ENCODE peak calls at places on chromosome 5, in four cellular contexts. R, N, G and P are unnamed samples. For H3K4me1, the result is how much of the 10 kb centered on the place peaks cover.

GRCh38 chr5:178123987-178124925 is 6.6 kb upstream of the RMND5B start:
- DNase-seq in G (no peak), R (no peak), N (no peak), P (no peak)

GRCh38 chr5:167207081-167207480 is 1084.4 kb upstream of the WWC1 start:
- DNase-seq in G (no peak), R (peak), N (no peak), P (no peak)

GRCh38 chr5:54520438-54520846 is 2.9 kb downstream of the SNX18 start:
- DNase-seq in R (peak), G (no peak), N (peak), P (no peak)

GRCh38 chr5:121218086-121218485 is 633.6 kb upstream of the FTMT start:
- DNase-seq in G (no peak), N (no peak), R (no peak), P (no peak)

GRCh38 chr5:38831909-38832308 is 13.9 kb upstream of the OSMR start:
- DNase-seq in G (no peak), N (peak), R (peak), P (no peak)

GRCh38 chr5:151509231-151509630 is 61.8 kb downstream of the SLC36A1 start:
- DNase-seq in N (no peak), G (no peak), R (no peak), P (no peak)

GRCh38 chr5:39475055-39475454 is 50.3 kb upstream of the DAB2 start:
- DNase-seq in G (no peak), R (no peak), N (no peak), P (no peak)

GRCh38 chr5:178790371-178790770 is 59.9 kb upstream of the ZNF354A start:
- DNase-seq in G (peak), R (no peak), N (no peak), P (no peak)

GRCh38 chr5:108884736-108885135 is 137.0 kb downstream of the FER start:
- DNase-seq in G (no peak), R (peak), N (peak), P (no peak)

GRCh38 chr5:170603578-170604565 is 100.1 kb downstream of the KCNIP1 start:
- DNase-seq in G (no peak), R (peak), N (peak), P (peak)

GRCh38 chr5:102527547-102527946 is 28.7 kb upstream of the SLCO6A1 start:
- DNase-seq in G (no peak), N (no peak), R (no peak), P (no peak)

GRCh38 chr5:118314936-118315335 is 673.4 kb downstream of the DTWD2 start:
- DNase-seq in N (no peak), R (no peak), G (no peak), P (no peak)

GRCh38 chr5:14595189-14595588 is 13.6 kb downstream of the OTULINL start:
- DNase-seq in G (no peak), N (no peak), R (no peak), P (peak)

GRCh38 chr5:107557051-107557658 is 113.6 kb downstream of the EFNA5 start:
- DNase-seq in N (no peak), G (no peak), R (peak), P (no peak)

GRCh38 chr5:142384014-142384413 is 59.2 kb upstream of the SPRY4 start:
- DNase-seq in G (no peak), R (no peak), N (no peak), P (no peak)

GRCh38 chr5:98109561-98110006 is 663.9 kb upstream of the RGMB start:
- DNase-seq in R (peak), N (peak), G (no peak), P (no peak)

GRCh38 chr5:80964491-80964890 is 4.3 kb downstream of the RASGRF2 start:
- DNase-seq in G (no peak), N (peak), R (peak), P (no peak)

GRCh38 chr5:15233566-15233965 is 266.4 kb upstream of the FBXL7 start:
- DNase-seq in R (no peak), G (no peak), N (peak), P (no peak)

GRCh38 chr5:110161162-110161561 is 471.4 kb downstream of the MAN2A1 start:
- DNase-seq in G (no peak), R (peak), N (no peak), P (no peak)

GRCh38 chr5:103428411-103428871 is 134.1 kb downstream of the NUDT12 start:
- DNase-seq in R (peak), G (no peak), N (peak), P (no peak)

GRCh38 chr5:99000878-99001277 is 72.1 kb upstream of the CHD1 start:
- DNase-seq in N (peak), G (no peak), R (no peak), P (no peak)

GRCh38 chr5:24538345-24538744 is 106.4 kb downstream of the CDH10 start:
- DNase-seq in N (no peak), G (no peak), R (no peak), P (no peak)

GRCh38 chr5:81134066-81134465 is 99.1 kb upstream of the CKMT2 start:
- DNase-seq in G (no peak), R (no peak), N (no peak), P (no peak)

GRCh38 chr5:133941456-133942196 is 26.8 kb downstream of the C5orf15 start:
- DNase-seq in G (no peak), N (no peak), R (no peak), P (no peak)

GRCh38 chr5:55226027-55226933 is 835 bp downstream of the MCIDAS start:
- DNase-seq in G (no peak), N (peak), R (peak), P (no peak)

GRCh38 chr5:169893586-169893985 is 86.7 kb downstream of the INSYN2B start:
- DNase-seq in G (no peak), N (no peak), R (peak), P (no peak)

GRCh38 chr5:132687995-132688394 is 14.2 kb downstream of the IL4 start:
- DNase-seq in G (no peak), N (no peak), R (no peak), P (peak)

GRCh38 chr5:104347119-104347708 is 784.6 kb upstream of the NUDT12 start:
- DNase-seq in G (no peak), R (peak), N (peak), P (no peak)

GRCh38 chr5:4208537-4208936 is 612.9 kb downstream of the IRX1 start:
- DNase-seq in G (no peak), N (no peak), R (no peak), P (no peak)

GRCh38 chr5:166427211-166427610 is 1864.2 kb upstream of the WWC1 start:
- DNase-seq in R (no peak), N (no peak), G (no peak), P (no peak)

GRCh38 chr5:24188196-24188595 is 456.6 kb downstream of the CDH10 start:
- DNase-seq in G (no peak), R (peak), N (no peak), P (no peak)

GRCh38 chr5:55154893-55155292 is 5.1 kb upstream of the GPX8 start:
- DNase-seq in R (peak), G (no peak), N (peak), P (no peak)

GRCh38 chr5:117095803-117096332 is 521.2 kb upstream of the SEMA6A start:
- DNase-seq in N (no peak), R (no peak), G (no peak), P (no peak)

GRCh38 chr5:110738503-110738811 is 350 bp upstream of the SLC25A46 start:
- DNase-seq in G (no peak), N (no peak), R (no peak), P (no peak)

GRCh38 chr5:17816947-17817346 is 182.7 kb downstream of the TAF11L14 start:
- DNase-seq in R (peak), N (peak), G (no peak), P (no peak)

GRCh38 chr5:7894860-7895259 is 25.9 kb downstream of the MTRR start:
- DNase-seq in R (no peak), G (no peak), N (no peak), P (peak)

GRCh38 chr5:157913575-157913974 is 54.6 kb upstream of the CLINT1 start:
- DNase-seq in N (no peak), G (no peak), R (no peak), P (no peak)

GRCh38 chr5:53031695-53032096 is 42.5 kb downstream of the ITGA2 start:
- DNase-seq in R (peak), G (no peak), N (peak), P (no peak)

GRCh38 chr5:72608297-72608696 is 101.1 kb upstream of the ZNF366 start:
- DNase-seq in G (no peak), N (peak), R (peak), P (no peak)

GRCh38 chr5:72612810-72613209 is 105.6 kb upstream of the ZNF366 start:
- DNase-seq in N (peak), G (no peak), R (no peak), P (no peak)

GRCh38 chr5:72608922-72609321 is 101.7 kb upstream of the ZNF366 start:
- DNase-seq in R (no peak), N (no peak), G (no peak), P (no peak)

GRCh38 chr5:72613515-72613914 is 106.3 kb upstream of the ZNF366 start:
- DNase-seq in G (no peak), R (no peak), N (no peak), P (no peak)

GRCh38 chr5:72611111-72611724 is 104.0 kb upstream of the ZNF366 start:
- DNase-seq in R (peak), G (peak), N (peak), P (peak)
- H3K4me1 ChIP-seq in R (under half), G (under half), N (under half), P (under half)

DNA sequence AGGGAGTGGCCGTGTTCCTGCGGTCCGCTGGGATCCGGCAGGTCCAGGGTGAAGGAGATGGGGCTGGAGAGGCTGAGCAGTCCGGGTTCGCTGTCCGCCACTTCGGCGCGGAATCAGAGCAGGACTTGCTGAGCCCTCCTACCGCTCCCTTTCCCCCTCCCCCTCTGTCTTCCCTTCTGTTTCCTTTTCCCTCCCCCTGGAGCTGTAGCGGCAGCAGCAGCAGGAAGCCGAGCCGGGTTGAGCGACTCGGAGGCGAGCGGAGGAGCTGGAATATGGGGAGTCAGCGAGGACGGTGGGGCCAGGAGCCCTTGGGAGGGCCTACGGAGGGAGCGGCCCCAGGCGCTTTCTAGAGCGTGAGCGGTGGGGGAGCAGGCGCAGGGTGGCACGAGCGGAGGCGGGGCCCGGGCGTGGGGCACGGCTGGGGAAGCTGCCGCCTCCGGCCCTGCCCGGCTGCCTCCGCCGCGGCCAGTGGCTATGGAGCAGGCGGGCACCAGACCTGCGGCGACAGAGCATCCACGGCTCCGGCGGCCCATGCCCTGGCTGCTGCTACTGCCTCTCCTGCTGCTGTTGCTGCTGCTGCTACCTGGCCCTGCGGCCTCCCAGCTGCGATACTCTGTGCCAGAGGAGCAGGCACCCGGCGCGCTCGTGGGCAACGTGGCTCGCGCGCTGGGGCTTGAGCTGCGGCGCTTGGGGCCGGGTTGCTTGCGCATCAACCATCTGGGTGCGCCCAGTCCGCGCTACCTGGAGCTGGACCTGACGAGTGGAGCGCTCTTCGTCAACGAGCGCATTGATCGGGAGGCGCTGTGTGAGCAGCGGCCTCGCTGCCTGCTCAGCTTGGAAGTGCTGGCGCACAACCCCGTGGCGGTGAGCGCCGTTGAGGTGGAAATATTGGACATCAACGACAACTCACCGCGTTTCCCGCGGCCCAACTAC is at the start of gene PCDHAC2:
- DNase-seq in R (peak), N (no peak), G (no peak), P (no peak)
- H3K27ac ChIP-seq in R (no peak), N (no peak), G (peak), P (no peak)

GRCh38 chr5:37716405-37716804 is 123.4 kb downstream of the GDNF start:
- DNase-seq in N (no peak), G (no peak), R (no peak), P (no peak)

GRCh38 chr5:37717276-37717612 is 122.6 kb downstream of the GDNF start:
- DNase-seq in R (no peak), G (no peak), N (no peak), P (no peak)

GRCh38 chr5:37715957-37716356 is 123.9 kb downstream of the GDNF start:
- DNase-seq in G (no peak), N (peak), R (no peak), P (no peak)

GRCh38 chr5:37714756-37715155 is 125.1 kb downstream of the GDNF start:
- DNase-seq in N (no peak), R (no peak), G (no peak), P (no peak)

DNA sequence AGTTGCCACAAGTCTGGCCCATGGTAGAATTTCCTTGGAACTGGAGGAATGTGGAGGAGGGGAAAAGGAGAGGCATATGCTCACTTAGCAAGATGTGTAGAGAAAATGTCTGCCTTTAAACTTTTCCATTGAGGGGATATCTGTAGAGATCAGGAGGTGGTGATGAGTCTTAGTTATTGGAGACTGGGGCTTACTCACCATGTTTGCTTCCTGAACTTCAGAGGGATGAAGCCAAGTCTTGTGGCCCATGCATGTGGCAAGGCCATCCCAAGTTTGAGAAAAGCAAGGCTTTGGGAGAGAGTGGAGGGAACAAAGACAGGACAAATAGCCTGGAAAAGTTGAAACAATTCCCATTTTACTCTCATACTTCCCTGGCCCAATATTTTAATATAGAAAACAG is 124.5 kb downstream of the GDNF start:
- DNase-seq in R (peak), G (no peak), N (peak), P (no peak)
- H3K4me1 ChIP-seq in R (under half), G (under half), N (under half), P (under half)

GRCh38 chr5:176416965-176417364 is 626 bp upstream of the CLTB start:
- DNase-seq in G (no peak), N (no peak), R (no peak), P (no peak)

GRCh38 chr5:176414704-176415103 is 1.6 kb downstream of the CLTB start:
- DNase-seq in G (no peak), R (no peak), N (no peak), P (peak)

GRCh38 chr5:176413709-176414191 is 2.6 kb downstream of the CLTB start:
- DNase-seq in R (no peak), N (no peak), G (no peak), P (no peak)

GRCh38 chr5:176416123-176416924 is at the start of gene CLTB:
- DNase-seq in N (peak), G (peak), R (peak), P (peak)

DNA sequence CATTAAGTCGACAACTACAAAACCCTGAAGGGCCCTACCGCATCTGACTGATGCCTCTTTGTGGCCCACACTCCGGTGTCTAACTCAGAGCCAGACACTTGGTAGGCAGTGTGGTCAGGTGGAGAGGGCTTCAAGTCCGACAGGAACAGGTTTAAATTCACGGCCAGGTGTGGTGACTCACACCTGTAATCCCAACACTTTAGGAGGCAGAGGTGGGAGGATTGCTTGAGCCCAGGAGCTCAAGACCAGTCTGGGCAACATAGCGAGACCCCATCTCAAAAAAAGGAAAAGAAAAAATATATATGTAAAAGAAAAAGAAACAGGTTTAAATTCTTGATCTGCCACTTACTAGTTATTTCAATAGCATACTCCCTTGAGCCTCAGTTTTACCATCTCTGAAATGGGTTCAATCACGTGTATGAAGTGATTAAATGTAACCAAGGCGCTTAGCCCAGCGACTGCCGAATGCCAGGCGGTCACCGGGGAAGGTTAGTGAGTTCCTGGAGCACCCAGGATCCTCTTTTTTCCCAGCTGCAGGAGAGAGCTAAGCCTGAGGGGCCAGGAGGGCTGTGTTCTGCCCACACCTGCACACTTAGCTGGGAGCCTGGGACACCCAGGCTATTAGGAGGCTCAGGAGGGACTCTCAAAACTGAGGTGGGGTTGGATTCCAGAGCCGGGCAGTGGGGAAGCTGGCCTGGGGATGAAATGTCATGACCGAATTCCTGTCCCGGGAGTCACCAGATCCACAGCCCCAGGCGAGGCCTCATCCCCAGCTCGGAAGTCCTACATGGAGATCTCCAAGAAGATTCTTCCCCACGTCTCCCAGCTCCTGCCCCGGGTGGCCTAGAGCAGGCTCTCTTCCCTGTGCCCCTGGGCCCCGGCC is 858 bp downstream of the CLTB start:
- DNase-seq in G (no peak), N (peak), R (peak), P (no peak)
- H3K27ac ChIP-seq in G (peak), N (peak), R (peak), P (peak)

DNA sequence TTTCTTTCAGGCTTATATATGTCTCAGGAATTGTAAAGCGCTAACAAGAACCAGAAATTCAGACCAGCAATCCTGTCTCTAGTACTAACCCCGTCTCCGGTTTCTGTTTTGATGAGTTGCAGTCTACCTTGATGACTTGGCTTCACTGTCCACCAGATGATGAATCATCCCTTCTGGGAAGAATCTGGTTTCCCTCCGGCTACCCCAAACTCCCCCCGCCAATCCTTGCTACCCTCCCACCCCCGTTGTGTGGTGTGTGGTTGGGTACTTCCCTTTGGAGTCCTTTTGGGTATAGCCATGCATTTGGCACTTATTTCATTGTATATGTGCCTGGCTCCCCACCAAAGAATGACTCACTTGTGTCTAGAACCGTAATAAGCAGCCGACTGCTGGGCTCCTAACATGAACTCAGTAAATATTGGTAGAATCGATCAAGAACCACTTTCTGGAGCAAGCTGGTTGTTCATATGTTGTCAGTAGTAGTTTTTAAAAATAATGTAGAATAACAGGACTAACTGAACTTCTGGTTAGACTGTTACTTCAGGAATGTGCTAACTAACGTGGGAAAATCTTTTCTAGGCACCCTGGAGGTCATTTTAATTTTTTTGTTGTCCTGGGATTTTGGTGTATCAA is 8.3 kb upstream of the TGFBI start:
- DNase-seq in N (peak), R (peak), G (no peak), P (no peak)
- H3K4me1 ChIP-seq in N (half or more), R (under half), G (half or more), P (under half)

GRCh38 chr5:609506-609905 is 2.6 kb upstream of the CEP72 start:
- DNase-seq in R (no peak), N (no peak), G (no peak), P (no peak)

GRCh38 chr5:610011-610743 is 2.0 kb upstream of the CEP72 start:
- DNase-seq in G (no peak), N (no peak), R (no peak), P (no peak)

GRCh38 chr5:610744-611730 is 1.1 kb upstream of the CEP72 start:
- DNase-seq in N (no peak), R (no peak), G (no peak), P (no peak)

GRCh38 chr5:611731-612486 is at the start of gene CEP72:
- DNase-seq in N (peak), G (peak), R (peak), P (peak)

GRCh38 chr5:612498-613424 is 621 bp downstream of the CEP72 start:
- DNase-seq in G (no peak), R (peak), N (no peak), P (no peak)
- H3K27ac ChIP-seq in G (no peak), R (no peak), N (peak), P (peak)

GRCh38 chr5:1706428-1706827 is 93.2 kb downstream of the MRPL36 start:
- DNase-seq in N (no peak), G (no peak), R (no peak), P (no peak)
- H3K4me1 ChIP-seq in N (under half), G (under half), R (under half), P (under half)